ENCODE peak calls at places on chromosomes 3 and 15, in ten cellular contexts. B is HCT116, F is upper lobe of left lung, Y is GM23338, X is ovary, S is transverse colon, Z is brain microvascular endothelial cell, A is heart right ventricle, R is stomach, C is fibroblast of lung. D is an unnamed sample.

GRCh38 chr3:184807549-184807948 is 4.4 kb upstream of the VPS8 start:
- DNase-seq in B (no peak), F (no peak), Y (no peak), X (no peak), S (no peak), Z (no peak), A (no peak), R (no peak), C (no peak), D (no peak)

GRCh38 chr3:17278006-17278405 is 393.3 kb downstream of the PLCL2 start:
- DNase-seq in B (no peak), F (no peak), Y (no peak), X (no peak), S (no peak), Z (no peak), A (no peak), R (no peak), C (no peak), D (no peak)

GRCh38 chr3:22986958-22987357 is 216.2 kb upstream of the UBE2E2 start:
- DNase-seq in B (no peak), F (no peak), Y (no peak), X (no peak), S (no peak), Z (no peak), A (no peak), R (no peak), C (no peak), D (no peak)

GRCh38 chr15:78047631-78048409 is 29.7 kb downstream of the TBC1D2B start:
- DNase-seq in B (no peak), F (peak; percentile 74), Y (no peak), X (no peak), S (peak; percentile 53), Z (no peak), A (no peak), R (no peak), C (peak; percentile 85), D (peak; percentile 50)

GRCh38 chr3:105656607-105657504 is 212.0 kb downstream of the CBLB start:
- DNase-seq in B (no peak), F (no peak), Y (no peak), X (no peak), S (no peak), Z (no peak), A (no peak), R (no peak), C (peak; percentile 21), D (no peak)

GRCh38 chr15:60572462-60573214 is 93.7 kb upstream of the ICE2 start:
- DNase-seq in B (no peak), F (no peak), Y (no peak), X (no peak), S (no peak), Z (no peak), A (no peak), R (no peak), C (no peak), D (no peak)

GRCh38 chr15:44545934-44546802 is 9.2 kb downstream of the EIF3J start:
- DNase-seq in B (no peak), F (no peak), Y (peak; percentile 52), X (no peak), S (no peak), Z (peak; percentile 29), A (no peak), R (no peak), C (peak; percentile 36), D (no peak)

GRCh38 chr3:186257866-186258265 is 104.2 kb downstream of the DGKG start:
- DNase-seq in B (no peak), F (no peak), Y (no peak), X (no peak), S (no peak), Z (peak; percentile 70), A (no peak), R (no peak), C (peak; percentile 59), D (no peak)

GRCh38 chr3:98626151-98626550 is 32.7 kb upstream of the CPOX start:
- DNase-seq in B (no peak), F (no peak), Y (no peak), X (no peak), S (no peak), Z (no peak), A (no peak), R (no peak), C (no peak), D (no peak)

GRCh38 chr3:64642327-64643151 is 45.3 kb downstream of the ADAMTS9 start:
- DNase-seq in B (no peak), F (no peak), Y (peak; percentile 40), X (no peak), S (peak; percentile 21), Z (no peak), A (peak; percentile 13), R (no peak), C (no peak), D (no peak)

GRCh38 chr3:15339786-15340215 is 7.4 kb upstream of the SH3BP5 start:
- DNase-seq in B (no peak), F (no peak), Y (no peak), X (no peak), S (no peak), Z (peak; percentile 51), A (no peak), R (no peak), C (peak; percentile 81), D (no peak)

GRCh38 chr15:91043190-91043874 is 20.9 kb upstream of the VPS33B start:
- DNase-seq in B (no peak), F (no peak), Y (no peak), X (no peak), S (no peak), Z (no peak), A (no peak), R (no peak), C (no peak), D (no peak)

GRCh38 chr3:159513867-159514380 is 474.7 kb upstream of the IL12A start:
- DNase-seq in B (no peak), F (no peak), Y (no peak), X (no peak), S (no peak), Z (no peak), A (no peak), R (no peak), C (peak; percentile 19), D (no peak)

GRCh38 chr15:101127503-101128076 is 124.3 kb downstream of the CHSY1 start:
- DNase-seq in B (peak; percentile 15), F (peak; percentile 33), Y (no peak), X (peak; percentile 89), S (peak; percentile 75), Z (peak; percentile 95), A (peak; percentile 73), R (peak; percentile 68), C (peak; percentile 98), D (peak; percentile 54)

GRCh38 chr3:189041482-189042090 is 130.2 kb upstream of the TPRG1 start:
- DNase-seq in B (peak; percentile 51), F (peak; percentile 59), Y (peak; percentile 91), X (peak; percentile 39), S (peak; percentile 47), Z (peak; percentile 33), A (no peak), R (peak; percentile 34), C (peak; percentile 29), D (peak; percentile 59)

GRCh38 chr3:4808637-4809036 is 170.6 kb upstream of the BHLHE40 start:
- DNase-seq in B (no peak), F (no peak), Y (no peak), X (no peak), S (no peak), Z (no peak), A (no peak), R (no peak), C (no peak), D (peak; percentile 66)

GRCh38 chr15:76100361-76100760 is 40.6 kb downstream of the TMEM266 start:
- DNase-seq in B (no peak), F (no peak), Y (no peak), X (no peak), S (no peak), Z (no peak), A (no peak), R (no peak), C (no peak), D (no peak)

GRCh38 chr3:171558183-171558696 is 98.0 kb upstream of the TNIK start:
- DNase-seq in B (no peak), F (no peak), Y (no peak), X (no peak), S (no peak), Z (no peak), A (no peak), R (no peak), C (no peak), D (no peak)

GRCh38 chr3:71813704-71814103 is 28.8 kb upstream of the PROK2 start:
- DNase-seq in B (no peak), F (no peak), Y (no peak), X (no peak), S (no peak), Z (no peak), A (no peak), R (no peak), C (no peak), D (no peak)

GRCh38 chr3:53806182-53807116 is 39.8 kb downstream of the CHDH start:
- DNase-seq in B (no peak), F (no peak), Y (no peak), X (no peak), S (peak; percentile 65), Z (peak; percentile 35), A (peak; percentile 30), R (no peak), C (peak; percentile 88), D (peak; percentile 79)
- TF ChIP-seq CTCF in B (no peak), F (no peak), Y (no peak), X (no peak), S (no peak), Z (no peak), A (no peak), R (no peak), C (no peak), D (no peak)

DNA sequence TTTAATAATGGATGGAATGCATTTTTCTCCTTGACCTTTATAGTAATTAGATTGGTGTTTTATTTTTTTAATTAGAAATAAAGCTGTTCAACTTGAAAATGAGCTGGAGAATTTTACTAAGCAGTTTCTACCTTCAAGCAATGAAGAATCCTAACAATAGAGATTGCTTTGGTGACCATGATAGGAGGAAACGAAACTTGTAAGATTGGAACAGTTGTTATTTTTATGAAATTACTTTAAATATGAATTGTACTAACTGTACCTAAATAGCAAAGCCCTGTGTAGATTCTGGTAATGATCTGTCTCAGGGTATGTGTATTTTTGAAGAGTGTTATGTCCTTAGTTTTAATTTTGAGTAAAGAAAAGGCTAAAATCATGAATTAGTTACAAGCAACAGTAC is 44.4 kb downstream of the MFN1 start:
- DNase-seq in B (no peak), F (no peak), Y (no peak), X (no peak), S (no peak), Z (no peak), A (no peak), R (no peak), C (no peak), D (no peak)
- H3K36me3 ChIP-seq in B (peaks cover 11% of the 10 kb centered on the region), F (peaks cover 19% of the 10 kb centered on the region), Y (peaks cover 20% of the 10 kb centered on the region), X (no peaks in the 10 kb centered on the region), S (no peaks in the 10 kb centered on the region), Z (peaks cover 31% of the 10 kb centered on the region), A (peaks cover 97% of the 10 kb centered on the region), R (peaks cover 87% of the 10 kb centered on the region), C (no peaks in the 10 kb centered on the region), D (peaks cover 26% of the 10 kb centered on the region)

GRCh38 chr3:62554264-62554799 is 181.0 kb upstream of the FEZF2 start:
- DNase-seq in B (peak; percentile 26), F (no peak), Y (peak; percentile 73), X (no peak), S (no peak), Z (no peak), A (no peak), R (no peak), C (no peak), D (no peak)
- TF ChIP-seq CTCF in B (peak; percentile 11), F (no peak), Y (peak; percentile 65), X (no peak), S (no peak), Z (peak; percentile 62), A (no peak), R (no peak), C (peak; percentile 25), D (no peak)

GRCh38 chr3:121696190-121696589 is 35.5 kb upstream of the HCLS1 start:
- DNase-seq in B (no peak), F (no peak), Y (no peak), X (no peak), S (no peak), Z (no peak), A (no peak), R (no peak), C (no peak), D (no peak)
- H3K36me3 ChIP-seq in B (no peaks in the 10 kb centered on the region), F (peaks cover 22% of the 10 kb centered on the region), Y (peaks cover 11% of the 10 kb centered on the region), X (no peaks in the 10 kb centered on the region), S (no peaks in the 10 kb centered on the region), Z (peaks cover 20% of the 10 kb centered on the region), A (peaks cover 92% of the 10 kb centered on the region), R (peaks cover 94% of the 10 kb centered on the region), C (peaks cover 1% of the 10 kb centered on the region), D (no peaks in the 10 kb centered on the region)